ENCODE peak calls at places on chromosomes 11 and 22, in six cellular contexts. I, T, C, G, K and U are unnamed samples.
A peak's percentile ranks its signal among the peaks of the same experiment; 100 is the strongest.

GRCh38 chr11:75474878-75475766 is 42.1 kb upstream of the KLHL35 start:
- DNase-seq in I (peak; percentile 77), G (no peak), T (peak; percentile 27), K (no peak), C (no peak), U (peak; percentile 90)

GRCh38 chr11:47004595-47005033 is 68.1 kb downstream of the CSTPP1 start:
- DNase-seq in T (peak; percentile 28), C (peak; percentile 7), G (peak; percentile 50), K (peak; percentile 45), I (peak; percentile 76), U (no peak)

GRCh38 chr11:12802418-12803085 is 128.3 kb downstream of the TEAD1 start:
- DNase-seq in G (peak; percentile 17), T (peak; percentile 99), I (peak; percentile 94), K (peak; percentile 93), C (peak; percentile 91), U (no peak)

GRCh38 chr22:29799217-29799680 is 32.1 kb downstream of the UQCR10 start:
- DNase-seq in G (peak; percentile 73), K (peak; percentile 74), T (no peak), C (peak; percentile 51), I (peak; percentile 88), U (no peak)

GRCh38 chr11:57094206-57094940 is 87.4 kb upstream of the LRRC55 start:
- DNase-seq in T (no peak), C (no peak), K (no peak), I (peak; percentile 67), G (no peak), U (no peak)

GRCh38 chr11:57202282-57202681 is 20.5 kb downstream of the LRRC55 start:
- DNase-seq in T (peak; percentile 53), I (no peak), G (peak; percentile 57), C (no peak), K (no peak), U (no peak)

GRCh38 chr22:45335854-45336492 is 26.2 kb downstream of the FAM118A start:
- DNase-seq in G (no peak), C (no peak), T (no peak), K (peak; percentile 56), I (no peak), U (no peak)

GRCh38 chr22:43745783-43746356 is 66.2 kb downstream of the EFCAB6 start:
- DNase-seq in C (no peak), G (no peak), T (peak; percentile 52), K (no peak), I (no peak), U (no peak)

GRCh38 chr11:83070044-83070877 is 1.4 kb downstream of the RAB30 start:
- DNase-seq in G (no peak), I (peak; percentile 72), T (peak; percentile 55), K (no peak), C (no peak), U (peak; percentile 67)

GRCh38 chr22:28329582-28330073 is 350.0 kb downstream of the TTC28 start:
- DNase-seq in T (no peak), G (no peak), K (no peak), I (no peak), C (no peak), U (no peak)

GRCh38 chr11:13098067-13098466 is 89.0 kb downstream of the RASSF10 start:
- DNase-seq in I (no peak), C (no peak), T (no peak), G (peak; percentile 62), K (no peak), U (no peak)

GRCh38 chr11:47886096-47886495 is 37.9 kb upstream of the NUP160 start:
- DNase-seq in G (no peak), K (peak; percentile 58), I (peak; percentile 21), T (no peak), C (peak; percentile 34), U (no peak)

GRCh38 chr22:35552186-35552842 is 11.7 kb downstream of the RASD2 start:
- DNase-seq in K (no peak), C (no peak), G (peak; percentile 20), T (peak; percentile 5), I (peak; percentile 28), U (peak; percentile 94)

GRCh38 chr11:1782831-1783724 is 19.4 kb upstream of the CTSD start:
- DNase-seq in C (no peak), I (peak; percentile 99), G (no peak), K (no peak), T (peak; percentile 16), U (no peak)

GRCh38 chr22:23781533-23781932 is 5.2 kb upstream of the SMARCB1 start:
- DNase-seq in I (peak; percentile 69), G (peak; percentile 45), T (no peak), K (no peak), C (no peak), U (no peak)

GRCh38 chr11:128463386-128463829 is 124.0 kb downstream of the ETS1 start:
- DNase-seq in K (peak; percentile 60), I (peak; percentile 92), C (no peak), G (no peak), T (no peak), U (no peak)

GRCh38 chr11:12454782-12455181 is 77.4 kb downstream of the PARVA start:
- DNase-seq in G (no peak), C (no peak), T (no peak), I (no peak), K (no peak), U (no peak)

GRCh38 chr11:77244277-77245014 is 57.0 kb downstream of the GDPD4 start:
- DNase-seq in I (peak; percentile 87), T (no peak), G (no peak), K (peak; percentile 41), C (no peak), U (no peak)

GRCh38 chr11:72553748-72554147 is 119.4 kb upstream of the CLPB start:
- DNase-seq in G (no peak), C (no peak), T (no peak), K (no peak), I (no peak), U (peak; percentile 84)

GRCh38 chr11:86978247-86978646 is 23.1 kb upstream of the FZD4 start:
- DNase-seq in I (no peak), G (no peak), K (no peak), C (no peak), T (no peak), U (no peak)

GRCh38 chr22:20456064-20456721 is 18.6 kb upstream of the SCARF2 start:
- DNase-seq in T (peak; percentile 74), G (peak; percentile 70), I (peak; percentile 62), K (peak; percentile 53), C (peak; percentile 20), U (peak; percentile 92)

GRCh38 chr22:46848227-46848626 is 85.8 kb downstream of the TBC1D22A start:
- DNase-seq in K (no peak), T (no peak), I (no peak), C (no peak), G (no peak), U (peak; percentile 30)

GRCh38 chr11:130522284-130522961 is 74.0 kb downstream of the ADAMTS15 start:
- DNase-seq in G (peak; percentile 64), K (peak; percentile 57), T (no peak), I (peak; percentile 80), C (no peak), U (peak; percentile 95)

GRCh38 chr11:119218141-119218878 is 12.2 kb downstream of the CBL start:
- DNase-seq in G (no peak), K (peak; percentile 30), T (no peak), I (peak; percentile 91), C (no peak), U (peak; percentile 2)

GRCh38 chr22:35231585-35232084 is 25.7 kb upstream of the HMGXB4 start:
- DNase-seq in K (peak; percentile 15), C (peak; percentile 36), G (peak; percentile 48), T (peak; percentile 81), I (peak; percentile 61), U (peak; percentile 93)

GRCh38 chr11:7621090-7621489 is 52.2 kb downstream of the CYB5R2 start:
- DNase-seq in T (no peak), G (no peak), C (no peak), K (no peak), I (no peak), U (no peak)

GRCh38 chr11:73752903-73753302 is 8.0 kb downstream of the RAB6A start:
- DNase-seq in I (no peak), G (no peak), K (no peak), C (no peak), T (no peak), U (no peak)

GRCh38 chr11:110100476-110101240 is 7.5 kb downstream of the ZC3H12C start:
- DNase-seq in K (no peak), G (no peak), I (no peak), T (no peak), C (no peak), U (no peak)

GRCh38 chr11:6864436-6864835 is 1.6 kb downstream of the OR10A2 start:
- DNase-seq in C (no peak), T (peak; percentile 2), I (no peak), G (no peak), K (no peak), U (no peak)

GRCh38 chr11:46896719-46897406 is 21.5 kb downstream of the LRP4 start:
- DNase-seq in T (peak; percentile 54), K (no peak), I (peak; percentile 51), C (no peak), G (peak; percentile 9), U (no peak)

GRCh38 chr22:30312053-30312452 is 14.7 kb downstream of the TBC1D10A start:
- DNase-seq in C (no peak), G (no peak), T (no peak), K (no peak), I (peak; percentile 93), U (no peak)